ENCODE peak calls at places on chromosomes 11 and 22, in seven cellular contexts. One of them, this sample, is unnamed.

GRCh38 chr11:112321521-112322172 is 61.0 kb upstream of the PLET1 start:
- DNase-seq in BJ: peak; percentile 63
- DNase-seq in IMR-90: peak; percentile 89
- DNase-seq in Calu3: peak; percentile 73
- DNase-seq in GM23338: peak; percentile 60
- DNase-seq in D721Med: no peak
- DNase-seq in cardiac fibroblast: peak; percentile 90
- DNase-seq in this sample: peak; percentile 72

GRCh38 chr11:838441-839279 is 3.7 kb downstream of the POLR2L start:
- DNase-seq in BJ: no peak
- DNase-seq in IMR-90: no peak
- DNase-seq in Calu3: no peak
- DNase-seq in GM23338: peak; percentile 79
- DNase-seq in D721Med: no peak
- DNase-seq in cardiac fibroblast: peak; percentile 47
- DNase-seq in this sample: peak; percentile 84

GRCh38 chr22:27876684-27877083 is 42.4 kb downstream of the PITPNB start:
- DNase-seq in BJ: no peak
- DNase-seq in IMR-90: peak; percentile 27
- DNase-seq in Calu3: no peak
- DNase-seq in GM23338: no peak
- DNase-seq in D721Med: no peak
- DNase-seq in cardiac fibroblast: peak; percentile 75
- DNase-seq in this sample: no peak

GRCh38 chr11:8971917-8972316 is 7.7 kb upstream of the TMEM9B start:
- DNase-seq in BJ: no peak
- DNase-seq in IMR-90: no peak
- DNase-seq in Calu3: no peak
- DNase-seq in GM23338: no peak
- DNase-seq in D721Med: no peak
- DNase-seq in cardiac fibroblast: no peak
- DNase-seq in this sample: no peak

GRCh38 chr22:49629586-49630447 is 197.9 kb downstream of the BRD1 start:
- DNase-seq in BJ: no peak
- DNase-seq in IMR-90: no peak
- DNase-seq in Calu3: no peak
- DNase-seq in GM23338: no peak
- DNase-seq in D721Med: no peak
- DNase-seq in cardiac fibroblast: no peak
- DNase-seq in this sample: no peak

GRCh38 chr11:104028476-104028875 is 8.0 kb upstream of the DDI1 start:
- DNase-seq in BJ: no peak
- DNase-seq in IMR-90: peak; percentile 7
- DNase-seq in Calu3: no peak
- DNase-seq in GM23338: no peak
- DNase-seq in D721Med: no peak
- DNase-seq in cardiac fibroblast: peak; percentile 6
- DNase-seq in this sample: peak; percentile 6

GRCh38 chr22:39472570-39473556 is 16.1 kb downstream of the MGAT3 start:
- DNase-seq in BJ: no peak
- DNase-seq in IMR-90: no peak
- DNase-seq in Calu3: peak; percentile 70
- DNase-seq in GM23338: no peak
- DNase-seq in D721Med: no peak
- DNase-seq in cardiac fibroblast: peak; percentile 37
- DNase-seq in this sample: no peak

GRCh38 chr11:79314906-79315689 is 125.7 kb downstream of the TENM4 start:
- DNase-seq in BJ: no peak
- DNase-seq in IMR-90: peak; percentile 41
- DNase-seq in Calu3: no peak
- DNase-seq in GM23338: peak; percentile 82
- DNase-seq in D721Med: no peak
- DNase-seq in cardiac fibroblast: peak; percentile 19
- DNase-seq in this sample: peak; percentile 21

GRCh38 chr22:49570032-49570848 is 257.4 kb downstream of the BRD1 start:
- DNase-seq in BJ: no peak
- DNase-seq in IMR-90: no peak
- DNase-seq in Calu3: no peak
- DNase-seq in GM23338: no peak
- DNase-seq in D721Med: no peak
- DNase-seq in cardiac fibroblast: no peak
- DNase-seq in this sample: no peak

GRCh38 chr22:30344447-30345200 is 12.1 kb downstream of the SF3A1 start:
- DNase-seq in BJ: no peak
- DNase-seq in IMR-90: no peak
- DNase-seq in Calu3: no peak
- DNase-seq in GM23338: no peak
- DNase-seq in D721Med: no peak
- DNase-seq in cardiac fibroblast: no peak
- DNase-seq in this sample: no peak

GRCh38 chr11:10302294-10302743 is 2.6 kb upstream of the ADM start:
- DNase-seq in BJ: no peak
- DNase-seq in IMR-90: no peak
- DNase-seq in Calu3: no peak
- DNase-seq in GM23338: no peak
- DNase-seq in D721Med: no peak
- DNase-seq in cardiac fibroblast: no peak
- DNase-seq in this sample: no peak

GRCh38 chr22:19114984-19115552 is 7.1 kb downstream of the DGCR2 start:
- DNase-seq in BJ: no peak
- DNase-seq in IMR-90: no peak
- DNase-seq in Calu3: no peak
- DNase-seq in GM23338: no peak
- DNase-seq in D721Med: no peak
- DNase-seq in cardiac fibroblast: no peak
- DNase-seq in this sample: no peak

GRCh38 chr22:23246982-23247766 is 66.9 kb downstream of the BCR start:
- DNase-seq in BJ: no peak
- DNase-seq in IMR-90: no peak
- DNase-seq in Calu3: no peak
- DNase-seq in GM23338: no peak
- DNase-seq in D721Med: no peak
- DNase-seq in cardiac fibroblast: no peak
- DNase-seq in this sample: no peak

GRCh38 chr22:24768537-24769374 is 5.8 kb downstream of the PIWIL3 start:
- DNase-seq in BJ: no peak
- DNase-seq in IMR-90: peak; percentile 76
- DNase-seq in Calu3: peak; percentile 73
- DNase-seq in GM23338: peak; percentile 86
- DNase-seq in D721Med: peak; percentile 58
- DNase-seq in cardiac fibroblast: peak; percentile 77
- DNase-seq in this sample: peak; percentile 75
- TF ChIP-seq CTCF in BJ: peak; percentile 72
- TF ChIP-seq CTCF in IMR-90: peak; percentile 81
- TF ChIP-seq CTCF in Calu3: peak; percentile 44
- TF ChIP-seq CTCF in GM23338: peak; percentile 78
- TF ChIP-seq CTCF in D721Med: peak; percentile 87
- TF ChIP-seq CTCF in cardiac fibroblast: peak; percentile 83
- TF ChIP-seq CTCF in this sample: peak; percentile 73

GRCh38 chr11:45205978-45206377 is 59.5 kb downstream of the PRDM11 start:
- DNase-seq in BJ: no peak
- DNase-seq in IMR-90: no peak
- DNase-seq in Calu3: no peak
- DNase-seq in GM23338: no peak
- DNase-seq in D721Med: no peak
- DNase-seq in cardiac fibroblast: no peak
- DNase-seq in this sample: no peak

GRCh38 chr11:45209000-45209399 is 62.6 kb downstream of the PRDM11 start:
- DNase-seq in BJ: no peak
- DNase-seq in IMR-90: no peak
- DNase-seq in Calu3: no peak
- DNase-seq in GM23338: no peak
- DNase-seq in D721Med: no peak
- DNase-seq in cardiac fibroblast: no peak
- DNase-seq in this sample: no peak

GRCh38 chr11:45209480-45209879 is 63.0 kb downstream of the PRDM11 start:
- DNase-seq in BJ: no peak
- DNase-seq in IMR-90: no peak
- DNase-seq in Calu3: no peak
- DNase-seq in GM23338: peak; percentile 15
- DNase-seq in D721Med: no peak
- DNase-seq in cardiac fibroblast: no peak
- DNase-seq in this sample: no peak

GRCh38 chr11:45208135-45208534 is 61.7 kb downstream of the PRDM11 start:
- DNase-seq in BJ: no peak
- DNase-seq in IMR-90: no peak
- DNase-seq in Calu3: no peak
- DNase-seq in GM23338: peak; percentile 14
- DNase-seq in D721Med: no peak
- DNase-seq in cardiac fibroblast: no peak
- DNase-seq in this sample: no peak

DNA sequence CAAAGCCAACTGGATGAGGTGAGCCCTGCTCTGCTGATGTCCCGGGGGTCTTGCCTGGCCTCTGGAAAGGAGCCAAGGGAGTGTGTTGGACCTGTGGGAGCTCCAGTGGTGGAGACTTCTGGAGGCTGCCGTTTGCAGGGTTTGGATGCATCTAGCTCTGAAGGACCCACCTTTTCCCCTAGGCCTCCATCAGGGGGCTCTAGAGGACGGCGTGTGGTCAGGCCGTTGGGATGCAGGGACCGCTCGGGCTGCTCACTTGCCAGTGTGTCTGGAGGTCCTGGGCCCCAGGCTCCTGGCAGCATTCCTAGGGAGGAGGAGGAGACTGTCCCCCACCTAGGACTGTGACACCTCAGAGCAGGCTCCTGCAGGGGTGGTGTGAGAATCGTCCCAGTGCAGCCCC is 58.3 kb downstream of the PRDM11 start:
- DNase-seq in BJ: no peak
- DNase-seq in IMR-90: no peak
- DNase-seq in Calu3: no peak
- DNase-seq in GM23338: peak; percentile 60
- DNase-seq in D721Med: no peak
- DNase-seq in cardiac fibroblast: no peak
- DNase-seq in this sample: peak; percentile 10
- TF ChIP-seq CTCF in BJ: no peak
- TF ChIP-seq CTCF in IMR-90: no peak
- TF ChIP-seq CTCF in Calu3: no peak
- TF ChIP-seq CTCF in GM23338: peak; percentile 67
- TF ChIP-seq CTCF in D721Med: no peak
- TF ChIP-seq CTCF in cardiac fibroblast: peak; percentile 10
- TF ChIP-seq CTCF in this sample: no peak

GRCh38 chr11:59142530-59143507 is at the start of gene FAM111A:
- DNase-seq in BJ: peak; percentile 35
- DNase-seq in IMR-90: peak; percentile 86
- DNase-seq in Calu3: peak; percentile 88
- DNase-seq in GM23338: peak; percentile 95
- DNase-seq in D721Med: no peak
- DNase-seq in cardiac fibroblast: peak; percentile 86
- DNase-seq in this sample: peak; percentile 94
- TF ChIP-seq CTCF in BJ: peak; percentile 32
- TF ChIP-seq CTCF in IMR-90: peak; percentile 38
- TF ChIP-seq CTCF in Calu3: peak; percentile 14
- TF ChIP-seq CTCF in GM23338: peak; percentile 54
- TF ChIP-seq CTCF in D721Med: peak; percentile 14
- TF ChIP-seq CTCF in cardiac fibroblast: peak; percentile 28
- TF ChIP-seq CTCF in this sample: peak; percentile 8

GRCh38 chr11:62805044-62805892 is at the start of gene NXF1:
- DNase-seq in BJ: peak; percentile 65
- DNase-seq in IMR-90: peak; percentile 92
- DNase-seq in Calu3: peak; percentile 95
- DNase-seq in GM23338: peak; percentile 96
- DNase-seq in D721Med: peak; percentile 93
- DNase-seq in cardiac fibroblast: peak; percentile 96
- DNase-seq in this sample: peak; percentile 98
- TF ChIP-seq CTCF in BJ: peak; percentile 15
- TF ChIP-seq CTCF in IMR-90: no peak
- TF ChIP-seq CTCF in Calu3: no peak
- TF ChIP-seq CTCF in GM23338: peak; percentile 9
- TF ChIP-seq CTCF in D721Med: no peak
- TF ChIP-seq CTCF in cardiac fibroblast: no peak
- TF ChIP-seq CTCF in this sample: no peak

This sample was measured in foreskin fibroblast.